ENCODE peak calls at places on chromosomes 11 and 22, in seven cellular contexts. G, K, M, J, H, Q and U are unnamed samples.

GRCh38 chr11:2151500-2152257 is 9.3 kb downstream of the INS start:
- DNase-seq in G (peak), K (peak), M (peak), J (peak), H (peak), Q (peak), U (peak)

GRCh38 chr11:34631737-34632104 is 10.8 kb downstream of the EHF start:
- DNase-seq in G (no peak), K (no peak), M (no peak), J (peak), H (no peak), Q (no peak), U (no peak)

GRCh38 chr11:27184458-27185312 is 144.1 kb downstream of the BBOX1 start:
- DNase-seq in G (no peak), K (no peak), M (no peak), J (no peak), H (no peak), Q (no peak), U (no peak)

GRCh38 chr22:42519544-42520237 is at the start of gene RRP7A:
- DNase-seq in G (peak), K (peak), M (peak), J (peak), H (peak), Q (peak), U (peak)

GRCh38 chr22:46471901-46472721 is 65.3 kb downstream of the CELSR1 start:
- DNase-seq in G (no peak), K (no peak), M (no peak), J (no peak), H (no peak), Q (no peak), U (no peak)

GRCh38 chr22:25383278-25383820 is 163.9 kb downstream of the CRYBB2 start:
- DNase-seq in G (no peak), K (no peak), M (no peak), J (no peak), H (no peak), Q (no peak), U (no peak)

GRCh38 chr11:70176940-70177689 is 26.0 kb upstream of the FADD start:
- DNase-seq in G (peak), K (no peak), M (peak), J (peak), H (peak), Q (no peak), U (peak)

GRCh38 chr11:113314389-113315301 is at the start of gene TTC12:
- DNase-seq in G (peak), K (peak), M (peak), J (peak), H (peak), Q (peak), U (peak)

GRCh38 chr11:64372802-64373597 is 14.0 kb downstream of the RPS6KA4 start:
- DNase-seq in G (no peak), K (no peak), M (peak), J (peak), H (peak), Q (no peak), U (no peak)

GRCh38 chr11:112608466-112608865 is 347.8 kb upstream of the PLET1 start:
- DNase-seq in G (no peak), K (no peak), M (no peak), J (no peak), H (no peak), Q (no peak), U (no peak)